ENCODE peak calls at places on chromosomes 5 and 9, in five cellular contexts. D, J, A, R and U are unnamed samples.

GRCh38 chr9:128454991-128455390 is 815 bp upstream of the ODF2 start:
- DNase-seq in D (no peak), J (no peak), A (no peak), R (no peak), U (no peak)

GRCh38 chr5:149283611-149284480 is 12.2 kb downstream of the AFAP1L1 start:
- DNase-seq in D (peak), J (no peak), A (no peak), R (no peak), U (no peak)

GRCh38 chr9:122016309-122016708 is 76.8 kb downstream of the TTLL11 start:
- DNase-seq in D (no peak), J (no peak), A (no peak), R (no peak), U (no peak)

GRCh38 chr5:79284852-79285251 is 48.9 kb downstream of the JMY start:
- DNase-seq in D (no peak), J (no peak), A (no peak), R (no peak), U (no peak)

GRCh38 chr9:137772281-137772873 is 105.2 kb upstream of the CACNA1B start:
- DNase-seq in D (no peak), J (peak), A (no peak), R (no peak), U (no peak)

GRCh38 chr9:81225586-81225985 is 463.8 kb downstream of the TLE1 start:
- DNase-seq in D (no peak), J (no peak), A (no peak), R (no peak), U (no peak)

GRCh38 chr9:127971357-127972315 is 9.2 kb downstream of the EEIG1 start:
- DNase-seq in D (no peak), J (no peak), A (no peak), R (peak), U (no peak)

GRCh38 chr5:143108498-143109128 is 294.9 kb downstream of the NR3C1 start:
- DNase-seq in D (no peak), J (no peak), A (no peak), R (peak), U (no peak)

GRCh38 chr9:79986437-79986836 is 414.7 kb downstream of the TLE4 start:
- DNase-seq in D (no peak), J (no peak), A (no peak), R (no peak), U (no peak)

GRCh38 chr9:84151236-84151635 is 170.6 kb downstream of the RMI1 start:
- DNase-seq in D (no peak), J (no peak), A (no peak), R (no peak), U (no peak)

GRCh38 chr5:95760291-95761191 is 29.4 kb downstream of the RHOBTB3 start:
- DNase-seq in D (peak), J (peak), A (peak), R (no peak), U (no peak)

GRCh38 chr9:131773911-131774379 is 34.1 kb upstream of the RAPGEF1 start:
- DNase-seq in D (peak), J (peak), A (peak), R (peak), U (no peak)

GRCh38 chr5:119286516-119287488 is 69.0 kb upstream of the TNFAIP8 start:
- DNase-seq in D (no peak), J (no peak), A (no peak), R (no peak), U (no peak)

GRCh38 chr5:41156739-41157138 is 56.6 kb downstream of the C6 start:
- DNase-seq in D (no peak), J (no peak), A (peak), R (no peak), U (no peak)

GRCh38 chr5:144467795-144468194 is 297.1 kb downstream of the KCTD16 start:
- DNase-seq in D (peak), J (no peak), A (peak), R (peak), U (no peak)
- TF ChIP-seq CTCF in D (peak), J (no peak), A (peak), R (no peak), U (no peak)

GRCh38 chr5:181259283-181259682 is 1.7 kb downstream of the TRIM52 start:
- DNase-seq in D (no peak), J (no peak), A (peak), R (no peak), U (no peak)

GRCh38 chr5:181261320-181262085 is 560 bp upstream of the TRIM52 start:
- DNase-seq in D (peak), J (peak), A (peak), R (peak), U (peak)

GRCh38 chr5:181258576-181258975 is 2.4 kb downstream of the TRIM52 start:
- DNase-seq in D (no peak), J (no peak), A (no peak), R (no peak), U (no peak)

GRCh38 chr5:181259974-181260719 is 796 bp downstream of the TRIM52 start:
- DNase-seq in D (no peak), J (no peak), A (no peak), R (no peak), U (no peak)

GRCh38 chr5:181260720-181261319 is at the start of gene TRIM52:
- DNase-seq in D (peak), J (peak), A (peak), R (peak), U (peak)
- TF ChIP-seq CTCF in D (peak), J (no peak), A (no peak), R (no peak), U (no peak)

DNA sequence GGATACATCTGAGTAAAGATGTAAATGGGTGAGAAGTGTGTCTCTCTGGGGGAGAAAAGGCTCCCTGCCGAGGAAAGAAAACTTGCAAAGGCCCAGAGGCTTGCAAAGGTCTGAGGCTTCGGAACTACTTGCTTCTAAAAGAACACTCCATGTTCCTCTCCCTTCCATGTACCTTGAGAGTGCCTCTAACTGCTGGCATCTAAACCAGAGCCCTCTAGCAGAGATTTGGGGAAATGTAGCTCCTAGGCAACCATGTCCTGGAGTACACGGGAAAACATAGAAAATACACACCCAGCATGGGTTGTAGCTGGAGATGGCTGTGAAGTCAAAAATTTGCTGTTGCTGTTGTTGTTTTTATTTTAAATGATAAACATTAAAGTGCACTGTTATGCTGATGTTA is 151.6 kb downstream of the SYK start:
- DNase-seq in D (no peak), J (no peak), A (peak), R (no peak), U (no peak)
- TF ChIP-seq CTCF in D (no peak), J (no peak), A (no peak), R (no peak), U (no peak)

GRCh38 chr9:15966471-15966870 is 413.6 kb downstream of the CCDC171 start:
- DNase-seq in D (no peak), J (no peak), A (no peak), R (no peak), U (no peak)

GRCh38 chr9:15965246-15965745 is 412.5 kb downstream of the CCDC171 start:
- DNase-seq in D (peak), J (no peak), A (no peak), R (no peak), U (no peak)

GRCh38 chr9:15961217-15961616 is 408.4 kb downstream of the CCDC171 start:
- DNase-seq in D (no peak), J (no peak), A (no peak), R (no peak), U (no peak)

GRCh38 chr9:15972760-15973159 is 419.9 kb downstream of the CCDC171 start:
- DNase-seq in D (no peak), J (no peak), A (no peak), R (no peak), U (no peak)

GRCh38 chr9:15967068-15967467 is 414.2 kb downstream of the CCDC171 start:
- DNase-seq in D (no peak), J (no peak), A (no peak), R (no peak), U (no peak)
- TF ChIP-seq CTCF in D (peak), J (no peak), A (no peak), R (no peak), U (no peak)

GRCh38 chr5:71757590-71758543 is 38.8 kb downstream of the CARTPT start:
- DNase-seq in D (peak), J (peak), A (peak), R (peak), U (peak)
- TF ChIP-seq CTCF in D (peak), J (peak), A (peak), R (peak), U (peak)

GRCh38 chr9:90916147-90916734 is 114.6 kb downstream of the SYK start:
- DNase-seq in D (no peak), J (no peak), A (peak), R (no peak), U (no peak)

GRCh38 chr9:90914196-90914595 is 112.6 kb downstream of the SYK start:
- DNase-seq in D (no peak), J (no peak), A (no peak), R (no peak), U (no peak)

GRCh38 chr9:90919883-90920282 is 118.3 kb downstream of the SYK start:
- DNase-seq in D (no peak), J (no peak), A (no peak), R (no peak), U (no peak)

GRCh38 chr9:90914868-90915483 is 113.4 kb downstream of the SYK start:
- DNase-seq in D (peak), J (peak), A (peak), R (peak), U (peak)

GRCh38 chr9:90915693-90916092 is 114.1 kb downstream of the SYK start:
- DNase-seq in D (peak), J (peak), A (peak), R (peak), U (peak)
- TF ChIP-seq CTCF in D (peak), J (no peak), A (peak), R (no peak), U (no peak)

GRCh38 chr5:108924457-108924961 is 176.8 kb downstream of the FER start:
- DNase-seq in D (no peak), J (no peak), A (peak), R (no peak), U (no peak)
- TF ChIP-seq CTCF in D (peak), J (no peak), A (peak), R (no peak), U (peak)

DNA sequence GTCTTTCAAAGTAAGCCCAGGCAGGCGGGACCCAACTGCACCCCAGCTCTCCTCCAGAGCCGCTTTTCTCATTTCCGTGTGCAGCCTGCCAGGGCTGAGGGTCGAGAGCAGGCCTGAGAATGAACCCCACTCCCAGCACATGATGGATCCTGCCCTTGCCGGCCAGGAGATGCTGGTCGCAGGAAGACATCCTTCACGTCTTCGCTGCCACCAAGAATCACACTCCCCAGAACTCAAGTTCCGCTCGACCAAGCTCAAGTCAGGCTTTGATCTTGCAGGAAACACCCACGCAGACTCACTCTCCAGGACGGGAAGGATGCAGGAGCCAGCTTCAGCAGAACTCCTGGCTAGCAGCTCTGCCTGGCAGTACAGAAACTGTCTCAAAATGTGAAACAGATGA is 102.5 kb downstream of the ROR2 start:
- DNase-seq in D (peak), J (no peak), A (no peak), R (no peak), U (no peak)
- TF ChIP-seq CTCF in D (no peak), J (no peak), A (no peak), R (no peak), U (no peak)